ENCODE peak calls at places on chromosomes 16 and 17, in eight cellular contexts. L, M, J, P, T, B, G and F are unnamed samples. For H3K27me3, the result is how much of the 10 kb centered on the place peaks cover.

GRCh38 chr16:4004206-4004605 is 112.0 kb downstream of the ADCY9 start:
- DNase-seq in M (no peak), B (no peak), J (no peak), P (no peak), T (no peak), L (no peak), G (no peak), F (no peak)

GRCh38 chr16:56669005-56669839 is at the start of gene MT1H:
- DNase-seq in L (no peak), P (no peak), T (no peak), B (peak), J (no peak), G (no peak), M (no peak), F (peak)

GRCh38 chr16:56938664-56939513 is 6.9 kb downstream of the HERPUD1 start:
- DNase-seq in J (no peak), B (no peak), M (no peak), G (no peak), L (no peak), T (no peak), P (no peak), F (no peak)

GRCh38 chr17:79415365-79415764 is 195.5 kb downstream of the RBFOX3 start:
- DNase-seq in P (no peak), T (no peak), J (no peak), M (no peak), G (no peak), B (no peak), L (no peak), F (no peak)

GRCh38 chr16:88731699-88732098 is 25.4 kb downstream of the CTU2 start:
- DNase-seq in M (no peak), G (no peak), P (no peak), T (peak), J (no peak), B (no peak), L (peak), F (no peak)

GRCh38 chr17:67245694-67246397 is 850 bp upstream of the HELZ start:
- DNase-seq in B (peak), M (no peak), L (peak), P (no peak), J (no peak), G (peak), T (peak), F (peak)

GRCh38 chr17:50056961-50057330 is 1.0 kb downstream of the ITGA3 start:
- DNase-seq in P (no peak), J (no peak), G (peak), B (peak), L (no peak), M (no peak), T (no peak), F (peak)

GRCh38 chr16:1918312-1918889 is at the start of gene HS3ST6:
- DNase-seq in M (no peak), B (no peak), G (no peak), J (no peak), P (no peak), T (peak), L (peak), F (no peak)

GRCh38 chr16:88684569-88685155 is 1.6 kb downstream of the SNAI3 start:
- DNase-seq in G (no peak), M (no peak), J (no peak), P (no peak), T (peak), B (no peak), L (no peak), F (no peak)

GRCh38 chr16:1006781-1007180 is 25.2 kb downstream of the SOX8 start:
- DNase-seq in P (no peak), G (no peak), J (no peak), M (no peak), L (no peak), B (no peak), T (no peak), F (no peak)

GRCh38 chr17:39753514-39754160 is 15.9 kb downstream of the GRB7 start:
- DNase-seq in J (no peak), L (peak), B (peak), M (no peak), T (peak), P (no peak), G (peak), F (peak)

GRCh38 chr16:68282064-68282452 is 17.7 kb downstream of the SLC7A6 start:
- DNase-seq in L (no peak), P (no peak), M (no peak), T (no peak), J (no peak), B (no peak), G (no peak), F (no peak)

GRCh38 chr17:50268632-50269287 is 5.5 kb upstream of the TMEM92 start:
- DNase-seq in L (no peak), B (peak), J (no peak), T (no peak), P (no peak), G (no peak), M (no peak), F (peak)

GRCh38 chr16:23597003-23597756 is 1.1 kb upstream of the NDUFAB1 start:
- DNase-seq in T (peak), L (peak), G (no peak), M (no peak), P (no peak), B (peak), J (no peak), F (no peak)

GRCh38 chr16:84044108-84044488 is 1.5 kb upstream of the SLC38A8 start:
- DNase-seq in P (no peak), G (no peak), M (no peak), L (peak), B (no peak), J (no peak), T (peak), F (no peak)

GRCh38 chr16:19138601-19139000 is 24.8 kb downstream of the ITPRIPL2 start:
- DNase-seq in G (peak), B (peak), P (no peak), L (no peak), M (peak), T (peak), J (peak), F (peak)

GRCh38 chr17:30920282-30920681 is 1.5 kb upstream of the ADAP2 start:
- DNase-seq in J (no peak), M (no peak), B (no peak), G (no peak), P (no peak), T (peak), L (no peak), F (no peak)
- H3K27me3 ChIP-seq in J (under half), M (under half), B (half or more), G (under half), P (under half), T (under half), L (under half), F (under half)

DNA sequence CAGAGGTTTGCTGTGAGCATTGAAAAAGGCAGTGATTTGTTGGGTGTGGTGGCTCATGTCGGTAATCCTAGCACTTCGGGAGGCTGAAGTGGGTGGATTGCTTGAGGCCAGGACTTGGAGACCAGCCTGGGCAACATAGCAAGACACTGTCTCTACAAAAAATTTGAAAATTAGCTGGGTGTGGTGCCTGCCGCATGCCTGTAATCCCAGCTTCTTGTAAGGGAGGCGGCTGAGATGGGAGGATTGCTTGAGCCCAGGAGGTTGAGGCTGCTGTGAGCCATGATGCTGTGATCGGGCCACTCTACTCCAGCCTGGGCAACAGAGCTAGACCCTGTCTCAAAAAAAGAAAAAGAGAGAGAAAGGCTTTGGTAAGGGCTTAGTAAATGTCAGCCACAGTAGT is 7.0 kb upstream of the NPIPB2 start:
- DNase-seq in M (no peak), P (no peak), T (no peak), L (no peak), J (no peak), G (no peak), B (no peak), F (no peak)
- TF ChIP-seq EP300 in M (no peak), P (no peak), T (no peak), L (no peak), J (no peak), G (no peak), B (no peak), F (no peak)

GRCh38 chr16:26983426-26983825 is 83.3 kb upstream of the C16orf82 start:
- DNase-seq in M (no peak), T (no peak), J (no peak), L (no peak), B (no peak), P (no peak), G (no peak), F (no peak)
- H3K27me3 ChIP-seq in M (under half), T (under half), J (under half), L (under half), B (under half), P (under half), G (under half), F (under half)

GRCh38 chr16:81106826-81107503 is 10.8 kb upstream of the GCSH start:
- DNase-seq in G (no peak), M (no peak), P (no peak), T (no peak), L (no peak), J (no peak), B (no peak), F (no peak)
- TF ChIP-seq EP300 in G (no peak), M (no peak), P (no peak), T (no peak), L (no peak), J (no peak), B (no peak), F (no peak)

DNA sequence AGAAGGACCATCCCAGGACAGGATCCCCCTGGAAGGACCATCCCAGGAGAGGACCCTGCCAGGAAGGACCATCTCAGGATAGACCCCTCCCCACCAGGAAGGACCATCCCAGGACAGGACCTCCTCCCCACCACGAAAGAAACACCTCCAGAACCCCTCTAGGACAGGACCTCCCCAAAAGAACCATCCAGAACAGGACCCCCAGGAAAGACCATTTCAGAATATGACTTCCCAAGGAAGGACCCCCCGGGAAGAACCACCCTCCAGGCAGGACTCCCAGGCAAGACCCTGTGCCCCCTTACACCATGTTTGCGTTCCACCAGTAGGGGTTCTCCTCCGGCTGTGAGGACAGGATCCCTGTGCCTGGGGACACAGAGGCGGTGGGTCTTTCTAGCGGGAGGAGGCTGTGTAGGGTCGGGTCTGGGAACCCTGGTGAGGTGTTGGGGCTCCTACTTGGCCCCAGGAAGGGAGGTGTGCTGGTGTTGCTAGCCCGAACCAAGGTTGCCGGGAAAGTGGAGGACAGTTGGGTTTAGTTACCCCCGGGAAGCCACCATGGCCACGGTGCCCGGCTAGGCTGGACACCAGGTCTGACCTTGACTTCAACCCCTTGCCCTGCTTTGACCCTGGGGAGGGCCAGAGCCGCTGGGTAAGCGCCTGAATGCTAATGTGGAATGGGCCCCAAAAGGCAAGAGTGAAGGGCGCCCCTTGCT is 2.2 kb downstream of the NOTUM start:
- DNase-seq in M (no peak), L (peak), T (no peak), P (no peak), J (no peak), B (no peak), G (no peak), F (no peak)
- H3K27me3 ChIP-seq in M (under half), L (under half), T (under half), P (under half), J (under half), B (half or more), G (under half), F (under half)

GRCh38 chr16:59878999-59879398 is 1144.9 kb upstream of the GOT2 start:
- DNase-seq in T (no peak), M (no peak), J (no peak), G (no peak), B (no peak), L (no peak), P (no peak), F (no peak)

GRCh38 chr16:59878479-59878878 is 1144.4 kb upstream of the GOT2 start:
- DNase-seq in P (no peak), G (no peak), M (no peak), B (no peak), J (no peak), L (no peak), T (no peak), F (peak)

GRCh38 chr16:59881366-59881765 is 1147.2 kb upstream of the GOT2 start:
- DNase-seq in M (no peak), T (no peak), L (no peak), G (no peak), B (no peak), P (no peak), J (no peak), F (no peak)

GRCh38 chr16:59886021-59886420 is 1151.9 kb upstream of the GOT2 start:
- DNase-seq in L (no peak), P (no peak), M (peak), B (no peak), T (no peak), J (no peak), G (no peak), F (no peak)

GRCh38 chr16:59880626-59881025 is 1146.5 kb upstream of the GOT2 start:
- DNase-seq in J (no peak), B (no peak), T (no peak), P (no peak), G (no peak), M (no peak), L (no peak), F (no peak)
- TF ChIP-seq EP300 in J (no peak), B (no peak), T (no peak), P (no peak), G (no peak), M (no peak), L (no peak), F (no peak)

DNA sequence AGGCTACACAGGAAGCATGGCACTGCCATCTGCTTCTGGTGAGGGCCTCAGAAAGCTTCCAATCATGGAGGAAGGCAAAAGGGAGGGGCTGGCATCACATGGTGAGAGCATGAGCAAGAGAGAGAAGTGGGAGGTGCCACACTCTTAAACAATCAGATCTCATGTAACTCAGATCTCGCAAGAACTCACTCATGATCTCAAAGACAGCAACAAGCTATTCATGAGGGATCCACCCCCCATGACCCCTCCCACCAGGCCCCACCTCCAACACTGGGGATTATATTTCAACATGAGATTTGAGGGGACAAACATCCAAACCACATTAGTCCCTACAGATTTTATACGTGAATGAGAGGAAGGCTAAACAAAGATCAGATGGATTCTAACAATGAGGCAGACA is 8.9 kb upstream of the TMEM132E start:
- DNase-seq in G (no peak), L (no peak), T (no peak), B (no peak), P (no peak), J (no peak), M (no peak), F (no peak)
- H3K27me3 ChIP-seq in G (under half), L (under half), T (under half), B (under half), P (under half), J (under half), M (under half), F (under half)

DNA sequence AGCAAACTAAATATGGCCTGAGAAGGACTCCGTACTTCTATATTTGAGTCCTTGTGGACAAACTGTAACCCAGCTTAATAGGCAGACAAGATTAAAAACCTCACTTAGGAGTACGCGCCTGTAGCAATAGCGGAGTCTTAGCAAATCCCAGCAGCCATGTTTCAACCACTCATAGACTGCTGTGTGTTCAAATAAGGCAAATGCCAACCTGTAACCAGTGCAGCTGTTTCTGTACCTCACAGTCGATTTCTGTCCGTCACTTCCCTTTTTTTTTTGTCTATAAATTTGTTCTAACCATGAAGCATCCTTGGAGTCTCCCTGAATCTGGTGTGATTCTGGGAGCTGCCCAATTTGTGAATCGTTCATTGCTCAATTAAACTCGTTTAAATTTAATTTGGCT is 30.2 kb downstream of the TANC2 start:
- DNase-seq in L (no peak), P (no peak), G (no peak), B (no peak), T (no peak), M (no peak), J (no peak), F (no peak)
- TF ChIP-seq EP300 in L (no peak), P (no peak), G (no peak), B (no peak), T (no peak), M (no peak), J (no peak), F (no peak)

DNA sequence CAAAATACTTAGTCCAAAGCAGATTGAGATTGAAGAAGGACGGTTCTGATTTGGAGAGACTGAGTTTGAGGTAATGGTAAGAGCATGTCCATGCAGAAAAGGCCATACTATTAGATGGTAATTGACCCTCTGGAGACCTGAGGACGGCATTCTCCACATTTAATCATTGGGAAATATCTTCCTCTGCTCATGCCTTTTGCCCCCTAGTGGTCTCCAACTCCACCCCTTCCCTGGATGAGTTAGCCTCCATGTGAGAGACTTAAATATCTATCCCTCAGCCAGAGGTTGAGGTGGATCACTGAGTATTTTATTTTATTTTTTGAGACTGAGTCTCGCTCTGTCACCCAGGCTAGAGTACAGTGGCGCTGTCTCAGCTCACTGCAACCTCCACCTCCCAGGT is 10.4 kb upstream of the OR3A1 start:
- DNase-seq in M (no peak), G (no peak), L (no peak), J (no peak), B (no peak), T (no peak), P (no peak), F (no peak)
- H3K27me3 ChIP-seq in M (under half), G (under half), L (under half), J (under half), B (under half), T (under half), P (under half), F (under half)